ENCODE peak calls at places on chromosomes 3 and 15, in six cellular contexts. E, N, F, X, D and B are unnamed samples.

GRCh38 chr3:13935494-13936094 is 55.7 kb upstream of the WNT7A start:
- DNase-seq in E (no peak), N (no peak), F (no peak), X (no peak), D (no peak), B (no peak)

GRCh38 chr3:2908693-2909351 is 201.4 kb downstream of the IL5RA start:
- DNase-seq in E (no peak), N (no peak), F (no peak), X (no peak), D (no peak), B (peak)

GRCh38 chr3:155934215-155934614 is 63.8 kb downstream of the GMPS start:
- DNase-seq in E (no peak), N (no peak), F (no peak), X (no peak), D (no peak), B (no peak)

GRCh38 chr15:41565702-41566101 is 6.7 kb downstream of the TYRO3 start:
- DNase-seq in E (no peak), N (no peak), F (no peak), X (no peak), D (no peak), B (no peak)

GRCh38 chr3:9023191-9023590 is 59.9 kb upstream of the RAD18 start:
- DNase-seq in E (no peak), N (no peak), F (no peak), X (no peak), D (no peak), B (no peak)

GRCh38 chr3:94524102-94524922 is 461.5 kb downstream of the NSUN3 start:
- DNase-seq in E (no peak), N (peak), F (no peak), X (no peak), D (no peak), B (no peak)

GRCh38 chr15:56496635-56497034 is 31.7 kb upstream of the MNS1 start:
- DNase-seq in E (peak), N (peak), F (peak), X (no peak), D (peak), B (no peak)

GRCh38 chr15:80615783-80616391 is 79.2 kb upstream of the ABHD17C start:
- DNase-seq in E (no peak), N (no peak), F (no peak), X (no peak), D (no peak), B (peak)

GRCh38 chr3:13673207-13673606 is 124.3 kb downstream of the FBLN2 start:
- DNase-seq in E (no peak), N (no peak), F (no peak), X (no peak), D (no peak), B (no peak)

GRCh38 chr3:11373645-11374044 is 101.4 kb downstream of the ATG7 start:
- DNase-seq in E (no peak), N (no peak), F (no peak), X (no peak), D (no peak), B (no peak)

GRCh38 chr3:45564172-45564571 is 30.4 kb upstream of the LIMD1 start:
- DNase-seq in E (peak), N (no peak), F (no peak), X (no peak), D (no peak), B (no peak)

GRCh38 chr15:68057089-68057488 is 3.0 kb downstream of the PIAS1 start:
- DNase-seq in E (no peak), N (no peak), F (no peak), X (no peak), D (no peak), B (no peak)

GRCh38 chr15:92082217-92082843 is 228.8 kb downstream of the SLCO3A1 start:
- DNase-seq in E (no peak), N (peak), F (peak), X (peak), D (peak), B (peak)

GRCh38 chr3:37761043-37761442 is 100.6 kb upstream of the CTDSPL start:
- DNase-seq in E (no peak), N (no peak), F (no peak), X (no peak), D (no peak), B (no peak)

GRCh38 chr3:180382781-180383180 is 219.2 kb upstream of the TTC14 start:
- DNase-seq in E (no peak), N (no peak), F (no peak), X (no peak), D (no peak), B (no peak)

GRCh38 chr3:138362536-138362935 is 14.2 kb downstream of the MRAS start:
- DNase-seq in E (no peak), N (no peak), F (no peak), X (no peak), D (no peak), B (no peak)

GRCh38 chr3:144085964-144086363 is 114.3 kb downstream of the DIPK2A start:
- DNase-seq in E (no peak), N (no peak), F (no peak), X (no peak), D (peak), B (no peak)

GRCh38 chr3:179613807-179614206 is 9.2 kb downstream of the NDUFB5 start:
- DNase-seq in E (no peak), N (no peak), F (no peak), X (no peak), D (no peak), B (no peak)

GRCh38 chr3:550481-550880 is 353.9 kb downstream of the CHL1 start:
- DNase-seq in E (no peak), N (no peak), F (no peak), X (no peak), D (no peak), B (no peak)

GRCh38 chr15:91898843-91899242 is 45.3 kb downstream of the SLCO3A1 start:
- DNase-seq in E (no peak), N (no peak), F (no peak), X (no peak), D (no peak), B (no peak)

GRCh38 chr15:81939604-81940440 is 106.0 kb downstream of the MEX3B start:
- DNase-seq in E (peak), N (no peak), F (no peak), X (no peak), D (no peak), B (no peak)

GRCh38 chr15:94383706-94384105 is 152.3 kb downstream of the MCTP2 start:
- DNase-seq in E (no peak), N (no peak), F (no peak), X (no peak), D (no peak), B (no peak)

GRCh38 chr3:51396401-51396800 is 5.3 kb downstream of the RBM15B start:
- DNase-seq in E (no peak), N (no peak), F (no peak), X (no peak), D (no peak), B (no peak)

GRCh38 chr3:48960841-48961413 is 29.1 kb upstream of the P4HTM start:
- DNase-seq in E (peak), N (no peak), F (no peak), X (no peak), D (no peak), B (no peak)

GRCh38 chr15:84909029-84909428 is 24.6 kb downstream of the SLC28A1 start:
- DNase-seq in E (no peak), N (no peak), F (no peak), X (no peak), D (no peak), B (no peak)

GRCh38 chr3:151795276-151795675 is 18.6 kb upstream of the AADAC start:
- DNase-seq in E (no peak), N (no peak), F (no peak), X (no peak), D (no peak), B (no peak)

GRCh38 chr3:10363935-10364334 is 43.0 kb upstream of the SEC13 start:
- DNase-seq in E (no peak), N (no peak), F (no peak), X (no peak), D (no peak), B (no peak)

GRCh38 chr3:8518138-8518537 is 16.5 kb downstream of the LMCD1 start:
- DNase-seq in E (no peak), N (no peak), F (no peak), X (no peak), D (no peak), B (no peak)

GRCh38 chr15:84982301-84982920 is 755 bp downstream of the PDE8A start:
- DNase-seq in E (no peak), N (peak), F (no peak), X (peak), D (no peak), B (peak)

GRCh38 chr3:3368336-3368735 is 188.8 kb upstream of the CRBN start:
- DNase-seq in E (no peak), N (no peak), F (no peak), X (no peak), D (no peak), B (no peak)

GRCh38 chr15:62639906-62640605 is 402.5 kb upstream of the TPM1 start:
- DNase-seq in E (no peak), N (no peak), F (no peak), X (no peak), D (no peak), B (no peak)